ENCODE peak calls at places on chromosomes 11 and 22, in five cellular contexts. One of them, this sample, is unnamed.

GRCh38 chr11:59197990-59198389 is 14.7 kb downstream of the MPEG1 start:
- DNase-seq in GM20000: no peak
- DNase-seq in RWPE2: no peak
- DNase-seq in GM12864: no peak
- DNase-seq in coronary artery: peak
- DNase-seq in this sample: peak

GRCh38 chr22:50016988-50017700 is 4.6 kb upstream of the IL17REL start:
- DNase-seq in GM20000: peak
- DNase-seq in RWPE2: peak
- DNase-seq in GM12864: peak
- DNase-seq in coronary artery: peak
- DNase-seq in this sample: no peak

GRCh38 chr11:13446444-13446843 is 16.6 kb downstream of the BTBD10 start:
- DNase-seq in GM20000: no peak
- DNase-seq in RWPE2: no peak
- DNase-seq in GM12864: no peak
- DNase-seq in coronary artery: no peak
- DNase-seq in this sample: no peak

GRCh38 chr11:129365816-129366215 is 9.8 kb upstream of the BARX2 start:
- DNase-seq in GM20000: no peak
- DNase-seq in RWPE2: no peak
- DNase-seq in GM12864: no peak
- DNase-seq in coronary artery: no peak
- DNase-seq in this sample: no peak

GRCh38 chr11:67270256-67271211 is 4.3 kb downstream of the GRK2 start:
- DNase-seq in GM20000: no peak
- DNase-seq in RWPE2: peak
- DNase-seq in GM12864: no peak
- DNase-seq in coronary artery: no peak
- DNase-seq in this sample: no peak

GRCh38 chr22:43262990-43263644 is 76.2 kb upstream of the TTLL12 start:
- DNase-seq in GM20000: peak
- DNase-seq in RWPE2: no peak
- DNase-seq in GM12864: no peak
- DNase-seq in coronary artery: no peak
- DNase-seq in this sample: no peak

GRCh38 chr11:9619971-9620370 is 43.9 kb upstream of the SWAP70 start:
- DNase-seq in GM20000: no peak
- DNase-seq in RWPE2: no peak
- DNase-seq in GM12864: no peak
- DNase-seq in coronary artery: no peak
- DNase-seq in this sample: no peak

GRCh38 chr11:102464037-102464436 is 11.5 kb upstream of the TMEM123 start:
- DNase-seq in GM20000: no peak
- DNase-seq in RWPE2: no peak
- DNase-seq in GM12864: no peak
- DNase-seq in coronary artery: no peak
- DNase-seq in this sample: no peak

GRCh38 chr22:25748140-25748539 is 6.2 kb downstream of the MYO18B start:
- DNase-seq in GM20000: no peak
- DNase-seq in RWPE2: no peak
- DNase-seq in GM12864: no peak
- DNase-seq in coronary artery: no peak
- DNase-seq in this sample: no peak

GRCh38 chr11:3382613-3383275 is 3.8 kb upstream of the ZNF195 start:
- DNase-seq in GM20000: no peak
- DNase-seq in RWPE2: no peak
- DNase-seq in GM12864: no peak
- DNase-seq in coronary artery: no peak
- DNase-seq in this sample: no peak
- TF ChIP-seq CTCF in GM20000: no peak
- TF ChIP-seq CTCF in RWPE2: no peak
- TF ChIP-seq CTCF in GM12864: no peak
- TF ChIP-seq CTCF in coronary artery: no peak
- TF ChIP-seq CTCF in this sample: no peak

GRCh38 chr11:126313826-126314225 is 10.0 kb downstream of the DCPS start:
- DNase-seq in GM20000: no peak
- DNase-seq in RWPE2: no peak
- DNase-seq in GM12864: no peak
- DNase-seq in coronary artery: no peak
- DNase-seq in this sample: no peak
- TF ChIP-seq CTCF in GM20000: no peak
- TF ChIP-seq CTCF in RWPE2: no peak
- TF ChIP-seq CTCF in GM12864: no peak
- TF ChIP-seq CTCF in coronary artery: no peak
- TF ChIP-seq CTCF in this sample: no peak

GRCh38 chr11:69840371-69841169 is 21.4 kb upstream of the FGF3 start:
- DNase-seq in GM20000: no peak
- DNase-seq in RWPE2: no peak
- DNase-seq in GM12864: no peak
- DNase-seq in coronary artery: peak
- DNase-seq in this sample: peak

GRCh38 chr11:69841170-69841858 is 22.1 kb upstream of the FGF3 start:
- DNase-seq in GM20000: no peak
- DNase-seq in RWPE2: no peak
- DNase-seq in GM12864: no peak
- DNase-seq in coronary artery: no peak
- DNase-seq in this sample: peak

GRCh38 chr11:69842746-69843528 is 23.7 kb upstream of the FGF3 start:
- DNase-seq in GM20000: no peak
- DNase-seq in RWPE2: no peak
- DNase-seq in GM12864: no peak
- DNase-seq in coronary artery: peak
- DNase-seq in this sample: peak

GRCh38 chr11:69843529-69843921 is 24.3 kb upstream of the FGF3 start:
- DNase-seq in GM20000: no peak
- DNase-seq in RWPE2: no peak
- DNase-seq in GM12864: no peak
- DNase-seq in coronary artery: no peak
- DNase-seq in this sample: no peak

DNA sequence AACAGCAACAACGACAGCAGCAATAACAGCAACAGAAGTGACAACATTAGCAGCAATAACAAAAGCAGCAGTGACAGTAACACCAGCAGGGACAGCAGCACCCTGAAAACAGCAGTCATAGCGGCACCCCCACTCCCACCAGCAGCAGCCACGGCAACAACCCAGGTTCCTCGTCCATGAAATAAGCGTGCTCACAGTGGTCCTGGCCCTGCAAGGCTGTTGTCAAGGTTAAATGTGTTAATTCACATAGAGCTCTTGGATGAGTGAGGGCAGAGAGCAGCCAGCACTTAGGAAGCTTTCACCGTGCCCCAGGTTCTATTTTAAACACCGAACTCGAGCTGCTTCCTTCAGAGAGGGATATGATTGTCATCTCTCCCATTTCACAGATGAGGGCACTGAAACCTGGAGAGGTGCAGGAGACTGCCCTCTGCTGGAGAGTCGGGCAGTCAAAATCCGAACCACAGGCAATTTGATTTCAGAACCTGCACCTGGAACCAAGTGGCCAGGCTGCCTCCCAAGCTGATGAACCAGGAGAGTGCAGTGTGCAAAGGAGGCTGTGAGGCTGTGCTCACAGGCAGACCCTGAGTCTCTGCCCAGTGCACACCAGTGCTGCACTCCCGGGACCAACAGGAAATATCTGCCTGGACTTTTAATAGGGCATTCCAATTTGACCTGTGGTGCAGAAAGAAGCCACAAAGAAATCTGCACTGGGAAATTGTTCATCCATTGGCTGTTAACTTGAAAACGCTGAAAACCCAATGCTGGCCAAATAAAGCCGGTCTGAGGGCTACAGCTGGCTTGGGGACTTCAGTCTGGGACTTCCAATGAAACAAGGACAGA is 22.9 kb upstream of the FGF3 start:
- DNase-seq in GM20000: no peak
- DNase-seq in RWPE2: no peak
- DNase-seq in GM12864: no peak
- DNase-seq in coronary artery: no peak
- DNase-seq in this sample: peak
- TF ChIP-seq CTCF in GM20000: peak
- TF ChIP-seq CTCF in RWPE2: peak
- TF ChIP-seq CTCF in GM12864: peak
- TF ChIP-seq CTCF in coronary artery: no peak
- TF ChIP-seq CTCF in this sample: no peak

DNA sequence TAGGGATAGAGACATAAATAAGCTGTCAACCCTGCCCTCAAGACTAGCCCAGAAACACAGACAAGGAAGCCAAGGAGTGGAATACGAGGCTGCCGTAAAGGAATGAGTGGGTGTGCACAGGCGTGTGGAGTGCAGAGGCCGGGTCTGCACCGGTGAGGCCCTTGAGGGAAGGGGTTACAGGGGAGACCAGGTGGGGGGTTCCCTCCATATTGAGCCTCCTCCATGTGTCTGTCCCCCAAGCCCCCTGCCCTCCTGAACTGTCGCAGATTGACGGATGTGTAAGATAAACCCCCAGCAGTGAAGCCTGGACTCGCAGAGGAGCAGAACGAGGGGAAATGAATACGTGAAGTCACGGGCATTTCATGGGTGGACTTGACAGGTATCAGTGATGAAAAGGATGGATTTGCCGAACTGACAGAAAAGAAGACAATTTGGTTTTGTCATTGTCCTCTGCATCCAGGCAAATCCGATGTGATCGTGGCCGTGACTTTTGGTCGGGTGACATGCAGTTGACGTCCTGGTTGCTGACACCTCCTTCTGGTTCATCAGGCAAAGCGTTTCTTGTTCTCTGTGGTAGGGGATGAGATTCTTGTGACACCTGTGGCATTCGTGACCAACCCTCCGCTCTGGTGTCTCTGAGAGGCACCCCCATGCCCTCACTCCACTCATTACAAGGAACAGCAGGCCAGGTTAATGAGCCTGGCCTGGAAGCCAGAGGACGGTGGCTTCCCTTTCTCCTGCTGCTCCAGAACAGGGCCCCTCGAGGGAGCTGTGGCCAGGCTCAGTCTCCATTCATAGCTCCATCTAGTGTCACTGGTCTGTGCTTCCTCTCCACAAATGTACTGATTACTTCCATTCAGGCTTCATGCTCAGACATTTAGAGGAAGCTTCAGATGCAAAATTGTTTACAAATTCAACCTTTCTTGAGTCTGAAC is 223.1 kb upstream of the B3GAT1 start:
- DNase-seq in GM20000: no peak
- DNase-seq in RWPE2: no peak
- DNase-seq in GM12864: no peak
- DNase-seq in coronary artery: peak
- DNase-seq in this sample: no peak
- TF ChIP-seq CTCF in GM20000: no peak
- TF ChIP-seq CTCF in RWPE2: no peak
- TF ChIP-seq CTCF in GM12864: no peak
- TF ChIP-seq CTCF in coronary artery: no peak
- TF ChIP-seq CTCF in this sample: no peak

This sample was measured in omental fat pad.